ENCODE peak calls at places on chromosomes 11 and 22, in ten cellular contexts. One of them, this sample, is unnamed.
A peak's percentile ranks its signal among the peaks of the same experiment; 100 is the strongest.

GRCh38 chr11:122853971-122854446 is 15.7 kb downstream of the CRTAM start:
- DNase-seq in heart right ventricle: no peak
- DNase-seq in HFFc6: peak; percentile 81
- DNase-seq in CD8-positive, alpha-beta T cell: no peak
- DNase-seq in fibroblast of pulmonary artery: peak; percentile 89
- DNase-seq in body of pancreas: peak; percentile 76
- DNase-seq in left lung: no peak
- DNase-seq in cardiac fibroblast: peak; percentile 90
- DNase-seq in mesothelial cell of epicardium: peak; percentile 45
- DNase-seq in Peyer's patch: no peak
- DNase-seq in this sample: peak; percentile 68

GRCh38 chr11:1193326-1194230 is 29.3 kb upstream of the MUC5B start:
- DNase-seq in mesothelial cell of epicardium: peak; percentile 36
- DNase-seq in HFFc6: no peak
- DNase-seq in CD8-positive, alpha-beta T cell: no peak
- DNase-seq in body of pancreas: no peak
- DNase-seq in left lung: peak; percentile 71
- DNase-seq in heart right ventricle: no peak
- DNase-seq in Peyer's patch: peak; percentile 35
- DNase-seq in fibroblast of pulmonary artery: no peak
- DNase-seq in cardiac fibroblast: no peak
- DNase-seq in this sample: no peak

GRCh38 chr22:47595122-47595521 is 832.7 kb downstream of the TBC1D22A start:
- DNase-seq in body of pancreas: no peak
- DNase-seq in heart right ventricle: no peak
- DNase-seq in HFFc6: no peak
- DNase-seq in left lung: no peak
- DNase-seq in Peyer's patch: no peak
- DNase-seq in fibroblast of pulmonary artery: no peak
- DNase-seq in mesothelial cell of epicardium: no peak
- DNase-seq in cardiac fibroblast: no peak
- DNase-seq in CD8-positive, alpha-beta T cell: no peak
- DNase-seq in this sample: no peak

GRCh38 chr22:20243545-20244249 is 24.4 kb downstream of the RTN4R start:
- DNase-seq in mesothelial cell of epicardium: peak; percentile 63
- DNase-seq in HFFc6: peak; percentile 57
- DNase-seq in body of pancreas: peak; percentile 50
- DNase-seq in fibroblast of pulmonary artery: peak; percentile 87
- DNase-seq in Peyer's patch: no peak
- DNase-seq in cardiac fibroblast: peak; percentile 80
- DNase-seq in heart right ventricle: peak; percentile 71
- DNase-seq in CD8-positive, alpha-beta T cell: peak; percentile 49
- DNase-seq in left lung: peak; percentile 87
- DNase-seq in this sample: peak; percentile 23

GRCh38 chr22:46660604-46661201 is 40.5 kb downstream of the GRAMD4 start:
- DNase-seq in Peyer's patch: peak; percentile 87
- DNase-seq in fibroblast of pulmonary artery: no peak
- DNase-seq in CD8-positive, alpha-beta T cell: no peak
- DNase-seq in left lung: peak; percentile 59
- DNase-seq in mesothelial cell of epicardium: no peak
- DNase-seq in cardiac fibroblast: no peak
- DNase-seq in body of pancreas: peak; percentile 65
- DNase-seq in heart right ventricle: no peak
- DNase-seq in HFFc6: no peak
- DNase-seq in this sample: no peak

GRCh38 chr11:98099371-98099770 is 921.4 kb upstream of the CNTN5 start:
- DNase-seq in mesothelial cell of epicardium: no peak
- DNase-seq in heart right ventricle: no peak
- DNase-seq in body of pancreas: no peak
- DNase-seq in Peyer's patch: no peak
- DNase-seq in fibroblast of pulmonary artery: no peak
- DNase-seq in CD8-positive, alpha-beta T cell: no peak
- DNase-seq in left lung: no peak
- DNase-seq in HFFc6: no peak
- DNase-seq in cardiac fibroblast: no peak
- DNase-seq in this sample: no peak

GRCh38 chr22:41620646-41621098 is at the start of gene DESI1:
- DNase-seq in Peyer's patch: no peak
- DNase-seq in HFFc6: no peak
- DNase-seq in left lung: no peak
- DNase-seq in cardiac fibroblast: no peak
- DNase-seq in fibroblast of pulmonary artery: no peak
- DNase-seq in mesothelial cell of epicardium: no peak
- DNase-seq in heart right ventricle: no peak
- DNase-seq in CD8-positive, alpha-beta T cell: no peak
- DNase-seq in body of pancreas: peak; percentile 40
- DNase-seq in this sample: no peak

GRCh38 chr11:9953994-9954626 is 290.2 kb downstream of the SWAP70 start:
- DNase-seq in body of pancreas: no peak
- DNase-seq in cardiac fibroblast: peak; percentile 88
- DNase-seq in heart right ventricle: no peak
- DNase-seq in HFFc6: no peak
- DNase-seq in mesothelial cell of epicardium: no peak
- DNase-seq in fibroblast of pulmonary artery: peak; percentile 33
- DNase-seq in left lung: no peak
- DNase-seq in CD8-positive, alpha-beta T cell: no peak
- DNase-seq in Peyer's patch: no peak
- DNase-seq in this sample: no peak

GRCh38 chr11:46306296-46306853 is 28.9 kb downstream of the CREB3L1 start:
- DNase-seq in CD8-positive, alpha-beta T cell: no peak
- DNase-seq in mesothelial cell of epicardium: no peak
- DNase-seq in Peyer's patch: no peak
- DNase-seq in body of pancreas: no peak
- DNase-seq in fibroblast of pulmonary artery: no peak
- DNase-seq in heart right ventricle: no peak
- DNase-seq in HFFc6: peak; percentile 45
- DNase-seq in cardiac fibroblast: peak; percentile 48
- DNase-seq in left lung: no peak
- DNase-seq in this sample: no peak

GRCh38 chr11:46302866-46303265 is 25.4 kb downstream of the CREB3L1 start:
- DNase-seq in body of pancreas: no peak
- DNase-seq in mesothelial cell of epicardium: no peak
- DNase-seq in left lung: no peak
- DNase-seq in heart right ventricle: no peak
- DNase-seq in CD8-positive, alpha-beta T cell: no peak
- DNase-seq in Peyer's patch: no peak
- DNase-seq in HFFc6: no peak
- DNase-seq in cardiac fibroblast: no peak
- DNase-seq in fibroblast of pulmonary artery: no peak
- DNase-seq in this sample: no peak

GRCh38 chr11:46304605-46305004 is 27.1 kb downstream of the CREB3L1 start:
- DNase-seq in Peyer's patch: no peak
- DNase-seq in left lung: no peak
- DNase-seq in CD8-positive, alpha-beta T cell: no peak
- DNase-seq in heart right ventricle: no peak
- DNase-seq in cardiac fibroblast: no peak
- DNase-seq in HFFc6: no peak
- DNase-seq in fibroblast of pulmonary artery: no peak
- DNase-seq in body of pancreas: no peak
- DNase-seq in mesothelial cell of epicardium: no peak
- DNase-seq in this sample: no peak

GRCh38 chr11:46307369-46307768 is 29.9 kb downstream of the CREB3L1 start:
- DNase-seq in fibroblast of pulmonary artery: no peak
- DNase-seq in CD8-positive, alpha-beta T cell: no peak
- DNase-seq in Peyer's patch: no peak
- DNase-seq in body of pancreas: no peak
- DNase-seq in cardiac fibroblast: no peak
- DNase-seq in left lung: no peak
- DNase-seq in HFFc6: no peak
- DNase-seq in heart right ventricle: no peak
- DNase-seq in mesothelial cell of epicardium: no peak
- DNase-seq in this sample: no peak

DNA sequence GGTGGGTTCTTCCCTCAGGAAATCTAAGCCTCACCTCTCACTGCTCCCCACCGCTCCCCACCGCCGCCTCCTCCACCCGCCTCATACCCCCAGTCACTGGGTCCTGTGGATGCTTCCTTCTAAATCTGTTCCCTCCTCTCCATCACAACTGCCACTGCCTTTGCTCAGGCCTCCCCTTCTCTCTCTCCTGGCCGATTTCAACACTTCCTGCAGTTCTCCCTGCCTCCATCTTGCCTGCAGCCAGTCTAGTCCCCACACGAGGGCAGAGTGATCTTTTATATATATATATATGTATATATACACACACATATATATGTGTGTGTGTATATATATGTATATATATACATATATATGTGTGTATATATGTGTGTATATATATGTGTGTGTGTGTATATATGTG is 27.8 kb downstream of the CREB3L1 start:
- DNase-seq in HFFc6: peak; percentile 35
- DNase-seq in left lung: no peak
- DNase-seq in mesothelial cell of epicardium: no peak
- DNase-seq in body of pancreas: no peak
- DNase-seq in fibroblast of pulmonary artery: peak; percentile 78
- DNase-seq in Peyer's patch: no peak
- DNase-seq in heart right ventricle: no peak
- DNase-seq in CD8-positive, alpha-beta T cell: no peak
- DNase-seq in cardiac fibroblast: peak; percentile 51
- DNase-seq in this sample: no peak
- TF ChIP-seq CTCF in HFFc6: peak; percentile 7
- TF ChIP-seq CTCF in left lung: no peak
- TF ChIP-seq CTCF in mesothelial cell of epicardium: no peak
- TF ChIP-seq CTCF in body of pancreas: no peak
- TF ChIP-seq CTCF in fibroblast of pulmonary artery: peak; percentile 44
- TF ChIP-seq CTCF in Peyer's patch: no peak
- TF ChIP-seq CTCF in heart right ventricle: no peak
- TF ChIP-seq CTCF in CD8-positive, alpha-beta T cell: no peak
- TF ChIP-seq CTCF in cardiac fibroblast: peak; percentile 23
- TF ChIP-seq CTCF in this sample: no peak

DNA sequence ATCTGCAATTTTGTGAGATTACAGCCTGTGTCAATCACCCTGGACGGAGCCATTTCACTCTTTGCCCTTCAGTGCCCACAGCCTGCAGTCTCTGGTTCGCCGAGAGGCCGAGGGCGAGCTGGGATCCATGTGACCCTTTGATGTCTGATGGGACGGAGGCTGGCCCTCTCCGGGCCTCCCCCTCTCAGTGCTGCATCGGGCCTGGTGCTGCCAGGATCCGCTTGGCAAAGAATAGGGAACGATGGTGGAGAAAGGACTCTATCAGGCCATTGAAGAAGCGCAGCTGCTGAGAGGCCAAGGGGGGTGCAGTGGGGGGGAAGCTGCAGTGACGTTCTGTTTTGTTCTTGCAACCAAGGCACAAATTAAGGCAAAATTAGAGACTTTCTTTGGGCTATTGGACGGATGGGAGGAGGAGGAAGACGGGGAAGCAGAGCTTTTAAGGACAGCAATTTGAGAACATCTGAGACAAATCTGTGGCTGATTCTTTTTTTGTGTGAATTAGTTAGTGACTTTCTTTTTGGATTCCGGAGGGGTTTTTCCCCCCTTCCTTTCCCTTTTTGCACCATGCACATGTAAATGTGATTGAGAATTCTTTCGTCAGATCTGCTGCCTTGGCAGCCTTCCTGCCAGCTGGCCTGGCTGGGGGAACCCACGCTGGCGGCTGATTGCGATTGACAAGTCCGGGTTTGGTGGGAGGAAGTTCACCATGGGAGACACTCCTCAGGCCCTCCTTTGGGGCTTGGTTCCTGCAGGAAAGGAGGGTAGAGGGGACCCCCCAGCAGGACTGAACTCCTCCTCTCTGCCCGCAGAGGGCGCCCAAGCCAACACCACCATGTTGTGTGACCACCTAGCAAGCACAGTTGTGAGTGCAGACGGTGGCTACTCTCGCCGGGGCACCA is 214.5 kb downstream of the NTM start:
- DNase-seq in HFFc6: no peak
- DNase-seq in Peyer's patch: no peak
- DNase-seq in left lung: no peak
- DNase-seq in heart right ventricle: no peak
- DNase-seq in cardiac fibroblast: no peak
- DNase-seq in fibroblast of pulmonary artery: no peak
- DNase-seq in CD8-positive, alpha-beta T cell: no peak
- DNase-seq in body of pancreas: no peak
- DNase-seq in mesothelial cell of epicardium: no peak
- DNase-seq in this sample: peak; percentile 61
- TF ChIP-seq CTCF in HFFc6: peak; percentile 63
- TF ChIP-seq CTCF in Peyer's patch: no peak
- TF ChIP-seq CTCF in left lung: no peak
- TF ChIP-seq CTCF in heart right ventricle: no peak
- TF ChIP-seq CTCF in cardiac fibroblast: no peak
- TF ChIP-seq CTCF in fibroblast of pulmonary artery: no peak
- TF ChIP-seq CTCF in CD8-positive, alpha-beta T cell: no peak
- TF ChIP-seq CTCF in body of pancreas: no peak
- TF ChIP-seq CTCF in mesothelial cell of epicardium: no peak
- TF ChIP-seq CTCF in this sample: peak; percentile 63

DNA sequence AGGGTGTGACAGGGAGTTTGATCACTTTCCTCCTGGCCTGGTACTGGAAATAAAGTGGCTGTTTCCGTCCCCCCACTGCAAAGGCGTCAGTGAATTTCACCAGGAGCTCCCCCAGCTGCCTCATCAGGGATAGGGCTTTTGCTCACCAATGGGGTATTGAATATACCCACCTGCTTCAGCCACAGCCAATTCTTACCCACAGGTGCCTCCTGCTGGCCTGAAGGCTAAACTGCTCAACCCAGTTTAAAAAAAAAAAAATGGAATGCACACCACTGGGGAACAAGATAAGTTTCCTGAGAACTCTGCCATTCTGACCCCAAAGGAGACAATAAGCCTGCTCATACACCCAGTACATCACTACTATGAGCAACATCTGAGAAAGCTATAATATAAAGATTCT is 65.3 kb upstream of the MS4A8 start:
- DNase-seq in heart right ventricle: no peak
- DNase-seq in left lung: no peak
- DNase-seq in body of pancreas: no peak
- DNase-seq in mesothelial cell of epicardium: no peak
- DNase-seq in cardiac fibroblast: no peak
- DNase-seq in Peyer's patch: no peak
- DNase-seq in CD8-positive, alpha-beta T cell: no peak
- DNase-seq in HFFc6: no peak
- DNase-seq in fibroblast of pulmonary artery: no peak
- DNase-seq in this sample: peak; percentile 27
- TF ChIP-seq CTCF in heart right ventricle: no peak
- TF ChIP-seq CTCF in left lung: no peak
- TF ChIP-seq CTCF in body of pancreas: no peak
- TF ChIP-seq CTCF in mesothelial cell of epicardium: peak; percentile 31
- TF ChIP-seq CTCF in cardiac fibroblast: no peak
- TF ChIP-seq CTCF in Peyer's patch: no peak
- TF ChIP-seq CTCF in CD8-positive, alpha-beta T cell: no peak
- TF ChIP-seq CTCF in HFFc6: peak; percentile 33
- TF ChIP-seq CTCF in fibroblast of pulmonary artery: no peak
- TF ChIP-seq CTCF in this sample: peak; percentile 66

GRCh38 chr11:70790671-70791300 is 392.5 kb downstream of the CTTN start:
- DNase-seq in Peyer's patch: peak; percentile 32
- DNase-seq in cardiac fibroblast: no peak
- DNase-seq in mesothelial cell of epicardium: no peak
- DNase-seq in heart right ventricle: no peak
- DNase-seq in CD8-positive, alpha-beta T cell: no peak
- DNase-seq in left lung: no peak
- DNase-seq in HFFc6: no peak
- DNase-seq in fibroblast of pulmonary artery: no peak
- DNase-seq in body of pancreas: no peak
- DNase-seq in this sample: no peak

GRCh38 chr11:70798296-70798695 is 400.0 kb downstream of the CTTN start:
- DNase-seq in fibroblast of pulmonary artery: no peak
- DNase-seq in left lung: no peak
- DNase-seq in body of pancreas: no peak
- DNase-seq in Peyer's patch: no peak
- DNase-seq in CD8-positive, alpha-beta T cell: no peak
- DNase-seq in HFFc6: no peak
- DNase-seq in cardiac fibroblast: no peak
- DNase-seq in heart right ventricle: no peak
- DNase-seq in mesothelial cell of epicardium: no peak
- DNase-seq in this sample: no peak

GRCh38 chr11:70802185-70802584 is 403.9 kb downstream of the CTTN start:
- DNase-seq in HFFc6: no peak
- DNase-seq in mesothelial cell of epicardium: no peak
- DNase-seq in CD8-positive, alpha-beta T cell: no peak
- DNase-seq in fibroblast of pulmonary artery: no peak
- DNase-seq in Peyer's patch: no peak
- DNase-seq in left lung: no peak
- DNase-seq in body of pancreas: no peak
- DNase-seq in heart right ventricle: no peak
- DNase-seq in cardiac fibroblast: no peak
- DNase-seq in this sample: no peak

GRCh38 chr11:70799386-70799785 is 401.1 kb downstream of the CTTN start:
- DNase-seq in left lung: no peak
- DNase-seq in mesothelial cell of epicardium: no peak
- DNase-seq in CD8-positive, alpha-beta T cell: no peak
- DNase-seq in heart right ventricle: no peak
- DNase-seq in cardiac fibroblast: peak; percentile 13
- DNase-seq in Peyer's patch: no peak
- DNase-seq in fibroblast of pulmonary artery: no peak
- DNase-seq in HFFc6: peak; percentile 19
- DNase-seq in body of pancreas: no peak
- DNase-seq in this sample: no peak

GRCh38 chr11:70796601-70797000 is 398.3 kb downstream of the CTTN start:
- DNase-seq in HFFc6: no peak
- DNase-seq in fibroblast of pulmonary artery: no peak
- DNase-seq in Peyer's patch: peak; percentile 20
- DNase-seq in body of pancreas: no peak
- DNase-seq in heart right ventricle: no peak
- DNase-seq in CD8-positive, alpha-beta T cell: no peak
- DNase-seq in left lung: no peak
- DNase-seq in cardiac fibroblast: no peak
- DNase-seq in mesothelial cell of epicardium: no peak
- DNase-seq in this sample: no peak
- TF ChIP-seq CTCF in HFFc6: peak; percentile 34
- TF ChIP-seq CTCF in fibroblast of pulmonary artery: no peak
- TF ChIP-seq CTCF in Peyer's patch: peak; percentile 4
- TF ChIP-seq CTCF in body of pancreas: no peak
- TF ChIP-seq CTCF in heart right ventricle: no peak
- TF ChIP-seq CTCF in CD8-positive, alpha-beta T cell: no peak
- TF ChIP-seq CTCF in left lung: no peak
- TF ChIP-seq CTCF in cardiac fibroblast: no peak
- TF ChIP-seq CTCF in mesothelial cell of epicardium: no peak
- TF ChIP-seq CTCF in this sample: peak; percentile 12